ENCODE peak calls at places on chromosomes 12 and 14, in eight cellular contexts. U is stomach, A is sigmoid colon, G is transverse colon, R is HepG2, N is breast epithelium, B is HCT116, X is GM23338. J is an unnamed sample.

GRCh38 chr14:75726326-75726725 is 65.3 kb downstream of the TTLL5 start:
- DNase-seq in U (no peak), R (no peak), A (no peak), G (no peak), X (no peak), B (no peak), N (no peak), J (no peak)

GRCh38 chr14:89137514-89138163 is 279.4 kb downstream of the FOXN3 start:
- DNase-seq in A (no peak), N (peak; percentile 93), R (peak; percentile 45), B (peak; percentile 70), G (no peak), X (no peak), U (peak; percentile 90), J (no peak)

GRCh38 chr12:3253682-3254275 is 176.6 kb downstream of the TSPAN9 start:
- DNase-seq in R (no peak), A (no peak), G (no peak), B (no peak), N (no peak), X (no peak), U (no peak), J (no peak)

GRCh38 chr14:96847451-96847850 is 50.3 kb downstream of the VRK1 start:
- DNase-seq in G (no peak), A (no peak), X (no peak), R (no peak), U (no peak), B (no peak), N (no peak), J (no peak)

GRCh38 chr12:92442782-92443181 is 260.0 kb upstream of the PLEKHG7 start:
- DNase-seq in X (no peak), A (no peak), N (no peak), G (no peak), U (no peak), B (no peak), R (no peak), J (no peak)

GRCh38 chr14:72916174-72916573 is 10.1 kb upstream of the DCAF4 start:
- DNase-seq in X (no peak), A (no peak), N (no peak), R (no peak), U (no peak), B (no peak), G (no peak), J (no peak)

GRCh38 chr14:57747036-57747435 is 118.9 kb downstream of the SLC35F4 start:
- DNase-seq in R (no peak), X (no peak), G (peak; percentile 30), U (peak; percentile 76), A (no peak), N (no peak), B (peak; percentile 35), J (no peak)

GRCh38 chr12:24778486-24779304 is 170.2 kb downstream of the BCAT1 start:
- DNase-seq in B (no peak), U (no peak), X (peak; percentile 77), N (no peak), G (no peak), R (peak; percentile 58), A (no peak), J (no peak)

GRCh38 chr12:19780460-19780859 is 341.2 kb downstream of the AEBP2 start:
- DNase-seq in U (no peak), A (peak; percentile 60), R (no peak), G (no peak), N (no peak), X (no peak), B (no peak), J (no peak)

GRCh38 chr12:54933381-54933780 is 51.2 kb downstream of the TESPA1 start:
- DNase-seq in N (no peak), R (no peak), X (no peak), G (no peak), U (no peak), A (no peak), B (no peak), J (no peak)
- H3K27ac ChIP-seq in N (peak overlapping the region; percentile 32), R (no peak overlapping the region), X (no peak overlapping the region), G (no peak overlapping the region), U (no peak overlapping the region), A (no peak overlapping the region), B (no peak overlapping the region), J (no peak overlapping the region)

DNA sequence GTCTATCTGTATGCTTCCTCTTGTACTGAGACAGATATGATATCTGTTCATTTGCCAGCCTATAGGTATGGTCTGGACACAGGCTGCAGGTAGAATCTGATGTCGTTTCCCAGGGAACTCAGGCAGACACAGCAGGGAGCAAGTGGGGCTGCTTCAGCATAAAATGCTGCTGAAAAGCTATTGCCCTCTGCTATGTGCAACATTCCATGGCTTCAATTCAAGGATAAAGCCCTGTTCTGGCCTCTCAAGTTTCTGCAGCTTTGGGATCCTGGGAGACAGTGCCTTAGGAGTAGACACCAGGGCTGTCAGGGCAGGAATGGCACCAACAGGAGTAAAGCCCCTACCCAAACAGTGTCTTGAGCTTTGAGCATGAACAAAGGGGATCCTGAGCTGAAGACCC is 173.5 kb downstream of the SLC41A2 start:
- DNase-seq in R (no peak), X (peak; percentile 24), U (no peak), B (no peak), N (no peak), G (no peak), A (no peak), J (no peak)
- TF ChIP-seq POLR2AphosphoS5 in R (no peak), X (no peak), U (no peak), B (no peak), N (no peak), G (no peak), A (no peak), J (no peak)

DNA sequence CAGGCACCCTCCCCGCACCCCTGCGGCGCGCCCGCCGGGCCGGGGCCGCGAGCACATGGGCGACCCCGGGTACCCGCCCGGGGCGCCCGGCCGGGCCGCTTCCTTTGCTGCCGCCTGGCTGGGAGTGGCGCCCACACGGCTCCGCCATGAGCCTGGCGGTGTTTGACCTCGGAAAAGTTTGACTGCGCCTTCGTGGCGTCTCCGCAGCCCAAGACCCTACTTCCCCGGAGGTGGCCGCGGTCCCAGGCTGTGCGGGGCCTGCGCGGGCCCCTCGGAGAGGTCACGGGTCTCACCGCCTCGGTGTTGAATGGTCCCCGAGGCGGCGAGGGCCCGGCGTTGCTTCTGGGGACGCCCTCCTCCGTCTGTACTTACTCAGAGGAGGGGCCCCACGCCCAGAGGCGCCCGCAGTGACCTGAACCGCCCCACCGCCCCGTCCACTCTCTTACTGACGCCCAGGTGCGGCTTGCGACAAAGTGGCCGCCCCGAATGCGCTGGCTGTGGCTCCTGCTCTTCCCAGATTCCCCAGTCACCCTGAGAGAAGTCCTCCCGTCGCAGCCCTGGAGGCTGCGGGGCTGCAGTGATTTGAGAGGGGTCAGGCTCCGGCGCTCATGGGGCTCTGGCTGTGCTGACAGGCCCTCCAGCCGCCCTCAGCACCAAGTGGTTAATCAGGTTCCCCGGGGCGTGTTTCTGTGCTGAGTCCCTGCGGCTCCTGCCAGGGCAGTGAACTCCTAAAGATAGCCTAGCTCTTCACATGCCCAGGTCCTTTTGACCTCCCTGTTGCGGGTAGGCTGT is 5.8 kb downstream of the KMT5A start:
- DNase-seq in N (no peak), U (peak; percentile 67), A (peak; percentile 68), X (peak; percentile 74), B (no peak), R (peak; percentile 45), G (peak; percentile 79), J (peak; percentile 64)
- H3K27ac ChIP-seq in N (peak overlapping the region; percentile 80), U (peak overlapping the region; percentile 91), A (peak overlapping the region; percentile 81), X (no peak overlapping the region), B (peak overlapping the region; percentile 76), R (peak overlapping the region; percentile 74), G (peak overlapping the region; percentile 93), J (peak overlapping the region; percentile 94)

DNA sequence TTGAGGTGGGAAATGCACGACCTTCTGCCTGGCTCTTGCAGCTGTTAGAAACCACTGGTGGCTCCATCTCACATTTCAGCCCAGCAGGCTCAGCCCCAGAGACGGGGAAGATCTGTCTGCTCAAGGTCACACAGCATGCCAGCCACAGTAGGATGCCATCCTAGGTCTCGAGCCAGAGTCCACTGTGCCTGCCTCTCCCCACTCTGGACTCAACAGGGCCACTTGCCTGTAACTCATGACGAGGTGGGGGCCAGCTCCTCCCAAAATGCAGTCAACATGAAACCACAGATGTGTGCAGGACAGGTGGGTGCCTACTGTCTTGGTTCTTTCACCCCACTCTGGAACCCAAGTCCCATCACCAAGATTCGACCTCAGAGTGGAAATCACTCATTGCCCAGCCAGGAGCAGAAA is 23.2 kb downstream of the BCL11B start:
- DNase-seq in G (no peak), U (no peak), R (no peak), B (no peak), A (no peak), N (no peak), X (no peak), J (no peak)
- TF ChIP-seq POLR2AphosphoS5 in G (no peak), U (no peak), R (no peak), B (no peak), A (no peak), N (no peak), X (no peak), J (no peak)

GRCh38 chr12:99053599-99054362 is 408.7 kb downstream of the APAF1 start:
- DNase-seq in N (no peak), R (no peak), U (no peak), A (no peak), B (no peak), G (no peak), X (no peak), J (no peak)
- H3K27ac ChIP-seq in N (no peak overlapping the region), R (no peak overlapping the region), U (no peak overlapping the region), A (no peak overlapping the region), B (no peak overlapping the region), G (no peak overlapping the region), X (no peak overlapping the region), J (no peak overlapping the region)

DNA sequence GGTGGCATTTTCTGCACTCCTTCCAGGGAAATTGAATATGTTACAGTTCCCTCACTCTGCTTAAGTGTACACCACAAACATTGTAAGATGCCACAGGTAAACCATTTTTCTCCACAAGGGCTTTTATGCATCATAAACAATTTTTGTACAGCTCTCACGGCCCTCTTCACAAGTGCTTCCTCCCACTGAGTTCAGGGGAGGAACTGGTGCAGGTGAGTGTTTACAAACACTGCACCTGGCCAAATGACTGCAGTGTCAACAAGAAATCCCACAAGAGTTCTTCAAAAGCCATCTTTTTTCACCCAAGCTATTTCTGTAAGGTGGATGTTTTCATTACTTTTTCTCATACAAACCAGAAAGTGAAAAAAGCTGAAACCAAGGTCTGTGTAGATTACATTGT is 973.2 kb downstream of the AACS start:
- DNase-seq in R (no peak), A (no peak), B (no peak), X (no peak), N (no peak), G (no peak), U (no peak), J (no peak)
- TF ChIP-seq POLR2AphosphoS5 in R (no peak), A (no peak), B (no peak), X (no peak), N (no peak), G (no peak), U (no peak), J (no peak)

GRCh38 chr12:1575799-1576401 is 18.5 kb downstream of the FBXL14 start:
- DNase-seq in X (no peak), U (no peak), A (no peak), B (no peak), R (no peak), N (no peak), G (no peak), J (peak; percentile 74)
- H3K27ac ChIP-seq in X (no peak overlapping the region), U (peak overlapping the region; percentile 51), A (peak overlapping the region; percentile 76), B (no peak overlapping the region), R (no peak overlapping the region), N (peak overlapping the region; percentile 76), G (peak overlapping the region; percentile 60), J (peak overlapping the region; percentile 86)